ENCODE peak calls at places on chromosomes 16 and 17, in seven cellular contexts. One of them, this sample, is unnamed.

GRCh38 chr17:73552300-73553088 is 91.8 kb downstream of the SDK2 start:
- DNase-seq in psoas muscle: no peak
- DNase-seq in HFFc6: no peak
- DNase-seq in endodermal cell: no peak
- DNase-seq in GM23338: no peak
- DNase-seq in NB4: no peak
- DNase-seq in CD8-positive, alpha-beta T cell: no peak
- DNase-seq in this sample: no peak

GRCh38 chr17:43540821-43541674 is 5.1 kb downstream of the ETV4 start:
- DNase-seq in psoas muscle: no peak
- DNase-seq in HFFc6: no peak
- DNase-seq in endodermal cell: peak; percentile 83
- DNase-seq in GM23338: peak; percentile 91
- DNase-seq in NB4: peak; percentile 71
- DNase-seq in CD8-positive, alpha-beta T cell: no peak
- DNase-seq in this sample: no peak

GRCh38 chr17:45834471-45835396 is 9.9 kb upstream of the SPPL2C start:
- DNase-seq in psoas muscle: no peak
- DNase-seq in HFFc6: peak; percentile 40
- DNase-seq in endodermal cell: no peak
- DNase-seq in GM23338: no peak
- DNase-seq in NB4: no peak
- DNase-seq in CD8-positive, alpha-beta T cell: no peak
- DNase-seq in this sample: no peak

GRCh38 chr16:88842806-88843205 is 13.9 kb downstream of the GALNS start:
- DNase-seq in psoas muscle: no peak
- DNase-seq in HFFc6: no peak
- DNase-seq in endodermal cell: no peak
- DNase-seq in GM23338: no peak
- DNase-seq in NB4: no peak
- DNase-seq in CD8-positive, alpha-beta T cell: no peak
- DNase-seq in this sample: no peak

GRCh38 chr17:12693640-12694039 is 27.9 kb downstream of the MYOCD start:
- DNase-seq in psoas muscle: no peak
- DNase-seq in HFFc6: peak; percentile 36
- DNase-seq in endodermal cell: no peak
- DNase-seq in GM23338: no peak
- DNase-seq in NB4: no peak
- DNase-seq in CD8-positive, alpha-beta T cell: no peak
- DNase-seq in this sample: no peak

GRCh38 chr16:1950047-1950446 is 4.4 kb downstream of the RPL3L start:
- DNase-seq in psoas muscle: peak; percentile 86
- DNase-seq in HFFc6: no peak
- DNase-seq in endodermal cell: no peak
- DNase-seq in GM23338: no peak
- DNase-seq in NB4: no peak
- DNase-seq in CD8-positive, alpha-beta T cell: no peak
- DNase-seq in this sample: no peak

GRCh38 chr17:58235821-58236220 is 2.6 kb upstream of the LPO start:
- DNase-seq in psoas muscle: no peak
- DNase-seq in HFFc6: no peak
- DNase-seq in endodermal cell: peak; percentile 26
- DNase-seq in GM23338: no peak
- DNase-seq in NB4: no peak
- DNase-seq in CD8-positive, alpha-beta T cell: no peak
- DNase-seq in this sample: no peak

GRCh38 chr17:81095608-81095888 is 60.6 kb downstream of the BAIAP2 start:
- DNase-seq in psoas muscle: no peak
- DNase-seq in HFFc6: no peak
- DNase-seq in endodermal cell: no peak
- DNase-seq in GM23338: no peak
- DNase-seq in NB4: peak; percentile 44
- DNase-seq in CD8-positive, alpha-beta T cell: no peak
- DNase-seq in this sample: no peak

DNA sequence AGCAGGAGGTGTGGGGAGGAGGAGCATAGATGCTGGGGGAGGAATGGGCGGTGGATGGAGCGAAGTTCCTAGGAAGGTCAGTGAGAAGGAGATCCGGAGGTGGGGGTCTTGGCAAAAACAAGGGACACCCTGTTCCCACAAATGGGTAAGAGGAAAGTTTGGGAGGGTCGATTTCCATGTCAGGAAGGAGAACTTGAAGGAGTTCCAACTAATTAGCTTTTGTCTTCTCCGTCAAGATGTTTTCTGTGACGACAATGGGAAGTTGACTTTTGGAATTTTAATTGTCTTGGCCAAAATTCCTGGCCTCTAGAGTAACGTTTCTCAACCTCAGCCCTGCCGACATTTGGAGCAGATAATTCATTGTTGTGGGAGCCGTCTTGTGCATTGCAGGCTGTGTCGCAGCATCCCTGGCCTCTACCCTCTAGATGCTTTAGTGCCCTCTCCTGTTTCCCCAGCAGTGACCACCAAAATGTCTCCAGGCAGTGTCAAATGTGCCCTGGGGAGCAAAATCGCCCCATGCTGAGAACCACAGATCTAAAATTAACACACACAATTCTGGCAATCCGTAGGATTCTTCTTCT is 97.1 kb downstream of the PITPNC1 start:
- DNase-seq in psoas muscle: peak; percentile 62
- DNase-seq in HFFc6: peak; percentile 45
- DNase-seq in endodermal cell: peak; percentile 59
- DNase-seq in GM23338: peak; percentile 47
- DNase-seq in NB4: peak; percentile 63
- DNase-seq in CD8-positive, alpha-beta T cell: no peak
- DNase-seq in this sample: no peak
- TF ChIP-seq CTCF in psoas muscle: no peak
- TF ChIP-seq CTCF in HFFc6: peak; percentile 28
- TF ChIP-seq CTCF in endodermal cell: no peak
- TF ChIP-seq CTCF in GM23338: no peak
- TF ChIP-seq CTCF in NB4: no peak
- TF ChIP-seq CTCF in CD8-positive, alpha-beta T cell: no peak
- TF ChIP-seq CTCF in this sample: no peak

GRCh38 chr17:14058051-14058450 is 11.3 kb upstream of the COX10 start:
- DNase-seq in psoas muscle: no peak
- DNase-seq in HFFc6: peak; percentile 18
- DNase-seq in endodermal cell: no peak
- DNase-seq in GM23338: no peak
- DNase-seq in NB4: no peak
- DNase-seq in CD8-positive, alpha-beta T cell: no peak
- DNase-seq in this sample: no peak

GRCh38 chr17:14061666-14062560 is 7.4 kb upstream of the COX10 start:
- DNase-seq in psoas muscle: peak; percentile 51
- DNase-seq in HFFc6: peak; percentile 80
- DNase-seq in endodermal cell: no peak
- DNase-seq in GM23338: peak; percentile 7
- DNase-seq in NB4: no peak
- DNase-seq in CD8-positive, alpha-beta T cell: no peak
- DNase-seq in this sample: no peak

GRCh38 chr17:14057591-14057990 is 11.7 kb upstream of the COX10 start:
- DNase-seq in psoas muscle: no peak
- DNase-seq in HFFc6: no peak
- DNase-seq in endodermal cell: no peak
- DNase-seq in GM23338: no peak
- DNase-seq in NB4: no peak
- DNase-seq in CD8-positive, alpha-beta T cell: no peak
- DNase-seq in this sample: no peak

GRCh38 chr17:14060706-14061105 is 8.6 kb upstream of the COX10 start:
- DNase-seq in psoas muscle: no peak
- DNase-seq in HFFc6: no peak
- DNase-seq in endodermal cell: no peak
- DNase-seq in GM23338: no peak
- DNase-seq in NB4: no peak
- DNase-seq in CD8-positive, alpha-beta T cell: no peak
- DNase-seq in this sample: no peak
- TF ChIP-seq CTCF in psoas muscle: no peak
- TF ChIP-seq CTCF in HFFc6: no peak
- TF ChIP-seq CTCF in endodermal cell: no peak
- TF ChIP-seq CTCF in GM23338: no peak
- TF ChIP-seq CTCF in NB4: no peak
- TF ChIP-seq CTCF in CD8-positive, alpha-beta T cell: no peak
- TF ChIP-seq CTCF in this sample: no peak

DNA sequence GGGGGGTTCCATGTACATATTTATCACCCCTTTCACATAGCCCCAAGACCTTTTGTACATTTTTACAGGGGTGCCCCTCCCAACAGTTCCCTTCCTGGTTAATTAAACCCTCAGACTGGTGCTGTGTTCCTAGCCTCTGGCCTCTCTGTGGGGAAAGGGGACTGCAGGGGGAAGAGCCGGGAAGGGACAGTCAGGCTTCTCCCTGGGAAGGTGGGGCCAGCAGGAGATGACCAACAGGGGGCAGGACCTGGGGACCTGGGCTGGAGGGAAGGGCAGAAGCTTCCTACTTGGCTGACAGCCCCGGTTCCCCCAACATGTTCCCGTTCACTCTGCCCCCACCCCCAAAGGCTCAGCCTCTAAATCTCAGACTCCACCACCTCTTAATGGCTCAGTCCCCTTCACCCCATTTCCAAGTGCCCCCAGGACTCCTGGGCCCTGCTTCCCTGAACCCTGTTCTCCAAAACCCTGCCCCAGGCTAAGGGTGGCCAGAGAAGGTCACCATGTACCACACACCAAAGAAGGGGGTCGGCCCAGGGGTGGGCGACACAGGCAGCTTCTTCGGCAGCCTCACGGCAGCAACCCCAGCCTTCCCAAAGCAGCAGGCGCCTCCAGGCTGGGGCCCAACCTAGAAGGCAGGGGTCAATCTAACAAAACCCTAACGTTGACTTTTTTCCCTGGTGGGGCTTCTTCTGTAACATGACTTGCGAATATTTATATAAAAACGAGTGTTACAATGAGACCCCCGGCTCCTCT is 12.0 kb downstream of the FBRS start:
- DNase-seq in psoas muscle: no peak
- DNase-seq in HFFc6: no peak
- DNase-seq in endodermal cell: no peak
- DNase-seq in GM23338: no peak
- DNase-seq in NB4: no peak
- DNase-seq in CD8-positive, alpha-beta T cell: no peak
- DNase-seq in this sample: no peak
- TF ChIP-seq CTCF in psoas muscle: no peak
- TF ChIP-seq CTCF in HFFc6: peak; percentile 38
- TF ChIP-seq CTCF in endodermal cell: peak; percentile 49
- TF ChIP-seq CTCF in GM23338: peak; percentile 7
- TF ChIP-seq CTCF in NB4: no peak
- TF ChIP-seq CTCF in CD8-positive, alpha-beta T cell: no peak
- TF ChIP-seq CTCF in this sample: no peak

DNA sequence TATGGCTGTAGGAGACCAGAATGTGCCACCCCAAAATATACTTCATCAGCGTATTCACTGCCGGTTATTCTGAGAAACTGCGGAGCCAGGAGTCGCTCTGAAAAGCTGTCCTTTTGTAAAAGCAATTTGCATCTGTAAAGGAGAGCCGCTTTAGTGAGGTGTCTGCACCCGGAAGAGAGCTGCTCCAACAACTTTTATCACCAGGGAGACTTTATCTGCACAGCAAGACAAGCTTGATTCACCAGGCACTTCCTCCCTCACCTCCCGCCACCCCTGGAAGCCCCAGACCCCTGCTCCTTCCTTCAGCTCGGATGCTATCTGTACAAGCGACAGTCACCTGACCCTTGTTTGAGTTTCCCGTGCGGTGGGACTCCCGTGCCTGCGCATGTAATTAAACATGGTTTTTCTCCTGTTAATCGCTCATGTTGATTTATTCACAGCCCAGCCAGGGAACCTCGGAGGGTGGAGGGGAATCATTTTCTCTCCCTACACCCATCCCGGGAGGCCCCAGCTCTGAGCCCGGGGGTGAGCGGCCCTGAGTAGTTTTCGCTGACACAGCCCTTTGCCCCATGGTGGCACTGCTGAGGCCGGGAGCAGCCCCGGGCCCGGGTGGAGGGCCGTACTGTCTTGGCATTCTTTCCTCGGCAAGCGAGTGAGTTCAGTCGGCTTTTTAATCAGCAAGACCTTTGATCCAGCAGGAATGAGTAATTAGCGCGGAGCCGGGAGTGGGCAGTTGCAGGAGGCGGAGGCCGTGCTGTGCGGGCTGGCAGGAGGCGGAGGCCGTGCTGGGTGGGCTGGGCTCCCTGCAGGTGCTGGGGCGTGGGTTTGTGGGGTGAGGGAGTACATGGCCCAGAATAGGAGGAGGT is 222.7 kb upstream of the CIBAR2 start:
- DNase-seq in psoas muscle: no peak
- DNase-seq in HFFc6: no peak
- DNase-seq in endodermal cell: peak; percentile 85
- DNase-seq in GM23338: peak; percentile 86
- DNase-seq in NB4: no peak
- DNase-seq in CD8-positive, alpha-beta T cell: peak; percentile 13
- DNase-seq in this sample: no peak
- TF ChIP-seq CTCF in psoas muscle: no peak
- TF ChIP-seq CTCF in HFFc6: no peak
- TF ChIP-seq CTCF in endodermal cell: peak; percentile 51
- TF ChIP-seq CTCF in GM23338: peak; percentile 13
- TF ChIP-seq CTCF in NB4: no peak
- TF ChIP-seq CTCF in CD8-positive, alpha-beta T cell: no peak
- TF ChIP-seq CTCF in this sample: no peak

DNA sequence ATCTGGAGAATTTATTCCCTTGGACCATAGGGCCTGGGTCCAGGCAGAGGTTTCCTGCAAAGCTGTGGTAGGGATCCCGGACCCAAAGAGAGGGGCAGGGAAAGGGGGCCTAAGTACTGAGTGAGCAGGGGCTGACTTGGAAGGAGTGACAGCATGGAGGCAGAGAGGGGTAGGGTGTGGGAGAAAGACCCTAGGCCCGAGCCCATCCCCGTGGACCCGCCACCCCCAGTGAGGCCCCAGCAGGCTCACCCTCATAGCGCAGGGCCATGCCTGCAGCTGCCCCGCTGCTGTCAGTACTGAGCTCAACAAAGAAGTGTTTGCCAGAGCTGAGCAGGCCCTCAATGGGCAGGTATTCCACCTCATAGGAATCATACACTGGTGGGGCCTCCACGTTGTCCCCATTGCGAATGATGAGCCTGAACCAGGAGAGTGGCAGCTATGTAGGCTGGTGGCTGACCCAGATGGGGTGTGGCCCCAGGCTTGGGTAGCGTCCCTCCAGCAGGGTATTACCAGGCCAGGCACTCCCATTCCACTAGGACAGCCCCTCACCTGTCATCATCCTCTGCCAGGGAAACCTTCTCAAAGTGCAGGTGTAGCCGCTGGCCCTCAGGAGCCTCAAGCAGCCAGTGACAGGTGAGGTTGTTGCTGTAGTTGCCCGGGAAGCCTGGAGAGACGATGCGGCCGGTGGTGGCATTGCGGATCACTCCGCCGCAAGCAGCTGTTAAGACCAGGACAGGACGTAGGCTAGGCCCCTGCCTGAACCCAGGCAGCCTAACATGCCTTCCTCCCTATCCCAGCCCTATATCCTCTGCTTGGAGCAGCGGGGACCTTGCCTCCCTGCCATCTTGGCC is 9.2 kb upstream of the PHF12 start:
- DNase-seq in psoas muscle: no peak
- DNase-seq in HFFc6: no peak
- DNase-seq in endodermal cell: peak; percentile 49
- DNase-seq in GM23338: no peak
- DNase-seq in NB4: no peak
- DNase-seq in CD8-positive, alpha-beta T cell: no peak
- DNase-seq in this sample: no peak
- TF ChIP-seq CTCF in psoas muscle: no peak
- TF ChIP-seq CTCF in HFFc6: no peak
- TF ChIP-seq CTCF in endodermal cell: no peak
- TF ChIP-seq CTCF in GM23338: no peak
- TF ChIP-seq CTCF in NB4: no peak
- TF ChIP-seq CTCF in CD8-positive, alpha-beta T cell: no peak
- TF ChIP-seq CTCF in this sample: no peak